ENCODE peak calls at places on chromosomes 12 and 14, in five cellular contexts. One of them, this sample, is unnamed.

GRCh38 chr12:31644536-31644935 is 15.0 kb upstream of the ETFBKMT start:
- DNase-seq in esophagus squamous epithelium: no peak
- DNase-seq in fibroblast of the aortic adventitia: no peak
- DNase-seq in fibroblast of villous mesenchyme: no peak
- DNase-seq in psoas muscle: no peak
- DNase-seq in this sample: no peak

GRCh38 chr14:88598097-88598675 is 35.3 kb downstream of the ZC3H14 start:
- DNase-seq in esophagus squamous epithelium: no peak
- DNase-seq in fibroblast of the aortic adventitia: no peak
- DNase-seq in fibroblast of villous mesenchyme: no peak
- DNase-seq in psoas muscle: no peak
- DNase-seq in this sample: no peak

GRCh38 chr14:36505892-36506731 is 13.9 kb downstream of the NKX2-1 start:
- DNase-seq in esophagus squamous epithelium: no peak
- DNase-seq in fibroblast of the aortic adventitia: no peak
- DNase-seq in fibroblast of villous mesenchyme: no peak
- DNase-seq in psoas muscle: no peak
- DNase-seq in this sample: no peak

GRCh38 chr12:102748704-102749103 is 168.3 kb downstream of the PAH start:
- DNase-seq in esophagus squamous epithelium: no peak
- DNase-seq in fibroblast of the aortic adventitia: no peak
- DNase-seq in fibroblast of villous mesenchyme: no peak
- DNase-seq in psoas muscle: no peak
- DNase-seq in this sample: no peak

GRCh38 chr14:104360522-104360921 is 219.0 kb upstream of the C14orf180 start:
- DNase-seq in esophagus squamous epithelium: no peak
- DNase-seq in fibroblast of the aortic adventitia: no peak
- DNase-seq in fibroblast of villous mesenchyme: no peak
- DNase-seq in psoas muscle: no peak
- DNase-seq in this sample: peak

GRCh38 chr14:24381363-24382102 is 13.5 kb downstream of the NFATC4 start:
- DNase-seq in esophagus squamous epithelium: no peak
- DNase-seq in fibroblast of the aortic adventitia: no peak
- DNase-seq in fibroblast of villous mesenchyme: no peak
- DNase-seq in psoas muscle: no peak
- DNase-seq in this sample: no peak

GRCh38 chr14:85313801-85314207 is 216.1 kb upstream of the FLRT2 start:
- DNase-seq in esophagus squamous epithelium: no peak
- DNase-seq in fibroblast of the aortic adventitia: no peak
- DNase-seq in fibroblast of villous mesenchyme: peak
- DNase-seq in psoas muscle: no peak
- DNase-seq in this sample: no peak

GRCh38 chr12:3034067-3034750 is 43.0 kb upstream of the TSPAN9 start:
- DNase-seq in esophagus squamous epithelium: no peak
- DNase-seq in fibroblast of the aortic adventitia: peak
- DNase-seq in fibroblast of villous mesenchyme: peak
- DNase-seq in psoas muscle: peak
- DNase-seq in this sample: peak

GRCh38 chr12:49974231-49974675 is 1.5 kb downstream of the AQP6 start:
- DNase-seq in esophagus squamous epithelium: no peak
- DNase-seq in fibroblast of the aortic adventitia: peak
- DNase-seq in fibroblast of villous mesenchyme: peak
- DNase-seq in psoas muscle: peak
- DNase-seq in this sample: peak

GRCh38 chr12:102960766-102961487 is 3.5 kb downstream of the ASCL1 start:
- DNase-seq in esophagus squamous epithelium: no peak
- DNase-seq in fibroblast of the aortic adventitia: no peak
- DNase-seq in fibroblast of villous mesenchyme: no peak
- DNase-seq in psoas muscle: no peak
- DNase-seq in this sample: peak

GRCh38 chr14:64684091-64684490 is 20.1 kb upstream of the PLEKHG3 start:
- DNase-seq in esophagus squamous epithelium: no peak
- DNase-seq in fibroblast of the aortic adventitia: peak
- DNase-seq in fibroblast of villous mesenchyme: peak
- DNase-seq in psoas muscle: peak
- DNase-seq in this sample: peak

GRCh38 chr14:106207316-106207715 is 680.9 kb downstream of the TMEM121 start:
- DNase-seq in esophagus squamous epithelium: no peak
- DNase-seq in fibroblast of the aortic adventitia: no peak
- DNase-seq in fibroblast of villous mesenchyme: no peak
- DNase-seq in psoas muscle: no peak
- DNase-seq in this sample: no peak

DNA sequence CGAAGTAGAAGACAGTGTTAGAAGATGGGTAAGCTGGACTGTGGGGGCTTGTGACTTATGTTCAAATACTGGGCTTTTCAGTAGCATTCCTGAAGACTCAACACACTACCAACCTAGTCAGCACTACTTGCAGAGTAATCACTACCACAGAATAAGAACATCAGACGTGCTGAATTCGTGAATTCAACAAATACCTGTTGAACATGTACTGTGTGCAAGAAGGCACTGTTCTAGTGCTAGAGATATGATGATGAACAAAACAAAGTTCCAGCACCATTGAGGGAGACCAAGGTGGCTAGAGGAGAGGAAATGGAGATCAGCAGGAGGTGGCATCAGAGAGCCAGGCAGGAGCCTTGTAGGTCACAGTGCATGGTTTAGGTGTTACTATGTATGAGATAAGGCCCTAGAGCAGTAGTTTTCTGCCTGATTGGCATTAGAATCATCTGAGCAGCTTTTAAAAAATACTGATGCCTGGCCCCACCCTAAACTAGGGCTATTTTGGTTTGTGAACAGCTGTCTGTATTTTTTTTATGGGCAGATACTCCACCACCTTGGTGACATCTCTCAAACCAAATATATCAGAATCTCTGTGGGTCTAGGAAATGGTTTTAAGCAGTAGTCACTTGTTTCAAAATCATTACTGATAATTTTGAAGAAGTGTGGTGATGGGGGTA is 26.8 kb downstream of the FERMT2 start:
- DNase-seq in esophagus squamous epithelium: no peak
- DNase-seq in fibroblast of the aortic adventitia: no peak
- DNase-seq in fibroblast of villous mesenchyme: no peak
- DNase-seq in psoas muscle: no peak
- DNase-seq in this sample: no peak
- TF ChIP-seq CTCF in esophagus squamous epithelium: no peak
- TF ChIP-seq CTCF in fibroblast of the aortic adventitia: no peak
- TF ChIP-seq CTCF in fibroblast of villous mesenchyme: no peak
- TF ChIP-seq CTCF in psoas muscle: peak
- TF ChIP-seq CTCF in this sample: peak

DNA sequence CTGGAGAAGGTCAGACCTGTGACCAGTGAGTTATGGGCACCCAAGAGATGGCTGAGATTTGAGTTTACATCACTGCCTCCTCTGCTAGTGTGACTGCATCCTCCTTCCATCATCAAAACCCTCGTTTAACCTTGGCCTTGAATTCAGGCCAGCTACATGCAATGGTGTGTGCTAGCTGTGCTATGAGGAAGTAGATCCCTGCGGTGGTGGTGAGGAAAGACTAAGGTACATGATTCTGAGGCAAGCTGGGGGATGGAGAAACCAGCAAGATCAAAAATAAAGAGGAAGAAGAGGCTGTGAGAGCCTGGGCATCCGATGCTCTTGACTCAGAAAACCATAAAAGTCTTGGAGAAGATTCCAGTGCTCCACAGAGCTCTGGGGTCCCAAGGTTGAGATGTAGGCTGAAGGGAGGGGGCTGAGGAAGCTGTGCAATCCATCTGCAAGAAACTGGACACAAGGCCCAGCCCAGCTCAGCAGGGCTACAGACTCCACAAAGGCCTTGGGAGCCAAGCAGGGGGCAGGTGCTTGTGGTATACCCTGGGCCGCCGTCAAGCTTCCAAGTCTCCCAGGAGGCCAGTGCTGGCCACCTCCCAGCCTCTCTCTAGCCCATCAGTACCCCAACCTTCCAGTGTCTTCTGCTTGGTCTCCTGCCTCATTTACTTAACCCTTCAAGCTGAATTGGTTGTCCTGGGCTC is 774.8 kb downstream of the VRK1 start:
- DNase-seq in esophagus squamous epithelium: no peak
- DNase-seq in fibroblast of the aortic adventitia: no peak
- DNase-seq in fibroblast of villous mesenchyme: no peak
- DNase-seq in psoas muscle: no peak
- DNase-seq in this sample: no peak
- TF ChIP-seq CTCF in esophagus squamous epithelium: no peak
- TF ChIP-seq CTCF in fibroblast of the aortic adventitia: no peak
- TF ChIP-seq CTCF in fibroblast of villous mesenchyme: no peak
- TF ChIP-seq CTCF in psoas muscle: no peak
- TF ChIP-seq CTCF in this sample: no peak

DNA sequence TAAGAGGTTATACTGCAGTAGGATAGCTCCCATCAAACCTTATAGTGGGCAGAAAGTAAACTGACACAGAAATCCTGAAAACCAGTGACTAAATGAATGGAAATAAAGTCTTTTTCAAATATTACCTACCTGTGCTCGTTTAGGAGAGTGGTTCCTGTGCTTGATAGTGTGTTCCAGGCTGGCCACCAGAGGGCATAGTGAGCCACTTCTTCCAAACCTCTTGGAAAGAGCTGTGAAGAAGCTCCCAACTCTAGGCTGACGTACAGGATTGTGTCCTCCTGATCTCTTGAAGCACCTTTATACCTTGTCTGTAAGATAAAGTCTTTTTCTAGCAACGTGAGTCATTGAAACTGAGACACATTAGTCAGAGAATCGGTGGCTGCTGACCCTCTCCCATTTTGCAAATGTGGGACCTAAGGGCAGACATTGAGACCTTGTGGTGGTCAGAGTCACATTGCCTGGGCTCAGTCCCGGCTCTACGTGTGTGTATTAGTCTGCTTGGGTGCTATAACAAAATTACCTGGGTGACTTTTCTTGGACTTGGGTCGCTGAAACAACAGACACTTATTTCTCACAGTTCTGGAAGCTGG is 17.6 kb downstream of the TDP1 start:
- DNase-seq in esophagus squamous epithelium: no peak
- DNase-seq in fibroblast of the aortic adventitia: peak
- DNase-seq in fibroblast of villous mesenchyme: peak
- DNase-seq in psoas muscle: peak
- DNase-seq in this sample: peak
- TF ChIP-seq CTCF in esophagus squamous epithelium: peak
- TF ChIP-seq CTCF in fibroblast of the aortic adventitia: peak
- TF ChIP-seq CTCF in fibroblast of villous mesenchyme: peak
- TF ChIP-seq CTCF in psoas muscle: peak
- TF ChIP-seq CTCF in this sample: peak

DNA sequence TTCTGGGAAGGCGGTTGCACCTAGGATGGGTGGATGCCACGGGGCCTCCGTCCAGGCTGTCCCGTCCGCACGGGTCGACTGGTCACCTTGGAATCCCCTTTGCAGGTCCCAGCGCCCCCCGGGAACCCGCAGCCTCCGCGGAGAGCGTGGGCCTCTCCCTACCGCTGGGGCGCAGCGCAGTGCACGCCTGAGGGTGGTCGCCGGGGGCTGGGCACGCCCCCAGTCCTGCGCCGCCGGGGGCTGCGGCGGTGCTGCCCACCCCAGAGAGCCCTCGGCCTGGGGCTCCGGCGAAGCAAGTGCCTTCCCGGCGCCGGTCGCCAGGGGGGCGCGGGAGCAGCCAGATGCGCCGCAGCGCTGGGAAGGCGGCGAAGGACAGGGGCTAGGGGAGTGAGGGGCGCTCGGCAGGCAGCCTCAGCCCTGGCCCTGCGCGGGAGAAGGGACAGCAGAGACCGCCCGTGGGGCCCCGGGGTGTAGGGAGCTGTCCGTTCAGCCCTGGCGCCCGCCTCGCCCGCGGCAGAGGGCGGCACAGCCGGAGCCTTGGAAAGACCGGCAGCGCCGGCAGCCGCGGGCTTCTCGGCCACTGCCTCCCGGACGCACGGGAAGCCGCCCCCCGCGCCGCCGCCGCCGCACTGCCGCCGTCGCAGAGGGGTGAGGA is 527 bp downstream of the ZDHHC22 start:
- DNase-seq in esophagus squamous epithelium: no peak
- DNase-seq in fibroblast of the aortic adventitia: no peak
- DNase-seq in fibroblast of villous mesenchyme: peak
- DNase-seq in psoas muscle: no peak
- DNase-seq in this sample: peak
- TF ChIP-seq CTCF in esophagus squamous epithelium: peak
- TF ChIP-seq CTCF in fibroblast of the aortic adventitia: peak
- TF ChIP-seq CTCF in fibroblast of villous mesenchyme: peak
- TF ChIP-seq CTCF in psoas muscle: peak
- TF ChIP-seq CTCF in this sample: peak

DNA sequence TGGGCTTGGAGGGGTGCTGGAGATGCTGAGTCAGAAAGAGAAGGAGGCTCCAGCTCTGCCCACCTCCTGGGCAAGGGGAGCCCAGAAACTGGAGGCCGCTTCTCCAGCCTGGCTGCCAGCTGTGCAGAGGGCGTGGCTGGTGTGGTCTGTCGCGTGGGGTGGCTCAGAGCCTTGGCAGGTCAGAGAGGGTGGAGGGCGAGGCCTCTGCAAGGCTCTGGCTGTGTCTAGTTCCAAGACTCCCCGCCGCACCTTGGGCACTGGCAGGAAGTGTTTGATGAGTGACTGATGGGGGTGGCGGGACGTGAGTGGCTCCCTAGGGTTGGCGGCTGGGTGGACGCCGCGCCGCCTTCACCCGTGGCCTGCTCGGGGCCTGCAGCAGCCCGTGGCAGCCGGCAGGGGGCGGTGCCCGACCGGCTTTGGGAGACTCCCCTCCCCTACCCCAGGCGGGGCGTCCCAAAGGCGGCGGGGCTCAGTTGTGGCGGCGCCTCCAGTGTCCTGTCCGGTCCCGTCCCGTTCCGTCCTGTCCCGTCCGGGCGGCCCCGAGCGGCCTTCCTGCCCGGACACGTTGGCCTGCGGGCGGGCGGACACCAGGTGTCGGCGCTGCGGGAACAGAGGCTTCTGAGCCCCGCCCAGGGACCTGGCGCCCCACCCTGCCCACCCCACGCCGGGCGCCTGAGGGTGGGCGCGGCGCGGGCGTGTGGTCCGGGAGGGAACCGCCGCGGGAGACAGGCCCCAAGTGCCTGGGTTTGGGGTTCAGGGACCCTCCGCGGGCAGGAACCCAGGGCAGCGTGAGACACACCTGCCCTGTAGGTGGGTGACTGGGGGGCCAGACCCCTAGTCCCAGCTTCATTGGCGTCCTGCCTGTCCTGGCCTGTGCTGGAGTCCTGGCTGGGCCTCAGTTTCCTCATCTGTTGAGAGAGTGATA is 39.7 kb downstream of the KRT80 start:
- DNase-seq in esophagus squamous epithelium: no peak
- DNase-seq in fibroblast of the aortic adventitia: peak
- DNase-seq in fibroblast of villous mesenchyme: peak
- DNase-seq in psoas muscle: peak
- DNase-seq in this sample: peak
- TF ChIP-seq CTCF in esophagus squamous epithelium: peak
- TF ChIP-seq CTCF in fibroblast of the aortic adventitia: peak
- TF ChIP-seq CTCF in fibroblast of villous mesenchyme: peak
- TF ChIP-seq CTCF in psoas muscle: peak
- TF ChIP-seq CTCF in this sample: peak

DNA sequence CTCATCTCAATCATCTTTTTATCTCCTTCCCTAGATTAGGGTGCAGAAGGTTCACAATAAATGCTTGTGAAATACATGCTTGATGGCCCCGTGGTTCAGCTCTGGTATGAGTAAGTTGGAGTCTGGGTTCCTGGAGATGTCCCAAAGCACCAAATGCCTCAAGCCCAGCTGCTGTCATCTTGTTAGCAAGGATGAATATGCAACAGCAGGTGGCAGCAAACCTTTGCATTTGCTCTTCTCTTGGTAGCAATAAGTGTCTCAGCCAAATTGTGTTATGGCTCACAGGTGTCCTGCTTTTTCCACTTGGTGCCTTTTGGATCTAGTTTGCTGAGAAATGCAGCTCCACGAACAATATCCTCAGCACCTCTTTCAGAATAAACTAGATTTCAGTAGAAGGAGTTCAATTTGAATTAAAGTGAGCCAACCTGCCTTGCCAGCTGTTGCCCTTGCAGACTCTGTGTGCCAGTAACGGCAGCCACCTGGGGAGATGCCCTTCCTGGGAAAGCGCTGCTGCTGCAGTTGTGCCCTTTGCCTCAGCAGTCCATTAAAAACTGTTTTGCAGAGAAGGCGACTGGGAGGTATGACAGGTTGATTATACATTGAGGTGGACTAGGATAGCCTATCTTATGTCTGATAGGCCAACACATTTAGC is 417.3 kb downstream of the SNAPC1 start:
- DNase-seq in esophagus squamous epithelium: no peak
- DNase-seq in fibroblast of the aortic adventitia: peak
- DNase-seq in fibroblast of villous mesenchyme: peak
- DNase-seq in psoas muscle: no peak
- DNase-seq in this sample: peak
- TF ChIP-seq CTCF in esophagus squamous epithelium: peak
- TF ChIP-seq CTCF in fibroblast of the aortic adventitia: peak
- TF ChIP-seq CTCF in fibroblast of villous mesenchyme: peak
- TF ChIP-seq CTCF in psoas muscle: peak
- TF ChIP-seq CTCF in this sample: peak